ENCODE peak calls at places on chromosomes 2 and 18, in eight cellular contexts. T is Panc1, I is fibroblast of lung, Q is LNCaP clone FGC, X is omental fat pad, J is neural progenitor cell, G is HFFc6, O is prostate gland. N is an unnamed sample.

GRCh38 chr2:64858541-64859031 is 130.6 kb upstream of the SLC1A4 start:
- DNase-seq in T (no peak), I (no peak), Q (no peak), X (no peak), J (no peak), G (no peak), O (no peak), N (no peak)

GRCh38 chr2:25168256-25169072 is at the start of gene POMC:
- DNase-seq in T (no peak), I (peak; percentile 25), Q (no peak), X (no peak), J (peak; percentile 73), G (no peak), O (no peak), N (peak; percentile 37)

GRCh38 chr2:214322662-214323061 is 88.2 kb upstream of the VWC2L start:
- DNase-seq in T (no peak), I (no peak), Q (no peak), X (no peak), J (no peak), G (peak; percentile 7), O (no peak), N (no peak)

GRCh38 chr2:16105178-16105663 is 164.9 kb downstream of the MYCN start:
- DNase-seq in T (no peak), I (no peak), Q (no peak), X (no peak), J (peak; percentile 66), G (no peak), O (no peak), N (no peak)

GRCh38 chr2:26269571-26270170 is 24.9 kb downstream of the HADHB start:
- DNase-seq in T (no peak), I (peak; percentile 15), Q (no peak), X (no peak), J (no peak), G (no peak), O (no peak), N (no peak)

GRCh38 chr2:61277756-61278155 is 115.8 kb downstream of the C2orf74 start:
- DNase-seq in T (no peak), I (no peak), Q (no peak), X (no peak), J (no peak), G (no peak), O (no peak), N (no peak)

GRCh38 chr18:396251-396555 is 104.3 kb downstream of the COLEC12 start:
- DNase-seq in T (no peak), I (no peak), Q (no peak), X (no peak), J (no peak), G (peak; percentile 3), O (no peak), N (no peak)

GRCh38 chr2:180907731-180908130 is 72.7 kb upstream of the UBE2E3 start:
- DNase-seq in T (no peak), I (peak; percentile 50), Q (no peak), X (no peak), J (no peak), G (peak; percentile 67), O (no peak), N (no peak)

GRCh38 chr18:61606068-61606660 is 272.9 kb downstream of the CDH20 start:
- DNase-seq in T (no peak), I (peak; percentile 47), Q (no peak), X (no peak), J (peak; percentile 94), G (peak; percentile 51), O (no peak), N (no peak)

GRCh38 chr18:5895300-5895885 is at the start of gene TMEM200C:
- DNase-seq in T (no peak), I (peak; percentile 34), Q (no peak), X (no peak), J (peak; percentile 90), G (no peak), O (no peak), N (no peak)

GRCh38 chr18:32896781-32897547 is 124.1 kb upstream of the KLHL14 start:
- DNase-seq in T (no peak), I (peak; percentile 25), Q (no peak), X (no peak), J (no peak), G (no peak), O (no peak), N (no peak)

GRCh38 chr18:32889620-32890593 is 117.1 kb upstream of the KLHL14 start:
- DNase-seq in T (no peak), I (no peak), Q (no peak), X (no peak), J (peak; percentile 66), G (no peak), O (no peak), N (no peak)

GRCh38 chr18:32891797-32892196 is 119.0 kb upstream of the KLHL14 start:
- DNase-seq in T (no peak), I (peak; percentile 6), Q (no peak), X (no peak), J (no peak), G (no peak), O (no peak), N (no peak)

GRCh38 chr18:32891130-32891529 is 118.3 kb upstream of the KLHL14 start:
- DNase-seq in T (no peak), I (no peak), Q (no peak), X (no peak), J (no peak), G (no peak), O (no peak), N (no peak)

GRCh38 chr18:32893915-32894314 is 121.1 kb upstream of the KLHL14 start:
- DNase-seq in T (no peak), I (no peak), Q (no peak), X (no peak), J (no peak), G (no peak), O (no peak), N (no peak)
- TF ChIP-seq CTCF in T (peak; percentile 27), I (no peak), Q (peak; percentile 47), X (no peak), J (peak; percentile 39), G (no peak), O (no peak), N (no peak)

DNA sequence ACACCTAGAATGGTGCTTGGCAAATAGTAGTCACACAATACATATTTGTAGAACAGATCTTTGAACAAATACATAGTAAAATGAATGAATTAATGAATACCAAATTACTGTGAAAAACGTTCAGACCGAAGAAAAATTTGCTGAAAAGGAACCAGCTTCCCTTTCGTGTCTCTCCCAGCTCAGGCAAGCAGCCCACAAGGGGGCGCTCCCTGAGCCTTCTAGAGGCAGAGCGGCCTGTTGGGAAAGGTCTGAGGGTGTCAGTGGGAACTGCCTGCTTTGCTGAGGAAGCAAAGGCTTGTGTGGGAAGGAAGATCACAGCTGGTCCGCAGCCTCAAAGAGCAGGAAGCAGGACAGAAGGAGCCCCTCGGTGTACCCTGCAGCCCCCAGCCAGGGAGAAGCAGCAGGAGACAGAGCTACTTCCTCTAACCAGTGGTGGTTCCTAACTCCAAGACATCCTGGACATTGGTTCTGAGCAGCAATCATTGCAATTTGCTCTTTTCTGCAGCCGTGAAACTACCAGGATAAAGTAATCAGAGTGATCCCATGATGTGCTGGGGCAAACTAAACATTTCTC is 231.1 kb downstream of the ANKRD30B start:
- DNase-seq in T (no peak), I (peak; percentile 58), Q (no peak), X (no peak), J (no peak), G (no peak), O (no peak), N (peak; percentile 44)
- TF ChIP-seq CTCF in T (peak; percentile 75), I (peak; percentile 49), Q (peak; percentile 81), X (no peak), J (no peak), G (peak; percentile 47), O (no peak), N (peak; percentile 49)

GRCh38 chr2:237355726-237356125 is 58.2 kb downstream of the COL6A3 start:
- DNase-seq in T (no peak), I (no peak), Q (no peak), X (no peak), J (no peak), G (no peak), O (no peak), N (no peak)

GRCh38 chr2:237361194-237361986 is 52.6 kb downstream of the COL6A3 start:
- DNase-seq in T (no peak), I (peak; percentile 80), Q (no peak), X (no peak), J (no peak), G (no peak), O (no peak), N (no peak)

GRCh38 chr2:237359894-237360780 is 53.8 kb downstream of the COL6A3 start:
- DNase-seq in T (no peak), I (no peak), Q (no peak), X (no peak), J (peak; percentile 11), G (no peak), O (no peak), N (no peak)

GRCh38 chr2:237354930-237355329 is 59.0 kb downstream of the COL6A3 start:
- DNase-seq in T (no peak), I (peak; percentile 62), Q (no peak), X (no peak), J (no peak), G (peak; percentile 68), O (no peak), N (no peak)

DNA sequence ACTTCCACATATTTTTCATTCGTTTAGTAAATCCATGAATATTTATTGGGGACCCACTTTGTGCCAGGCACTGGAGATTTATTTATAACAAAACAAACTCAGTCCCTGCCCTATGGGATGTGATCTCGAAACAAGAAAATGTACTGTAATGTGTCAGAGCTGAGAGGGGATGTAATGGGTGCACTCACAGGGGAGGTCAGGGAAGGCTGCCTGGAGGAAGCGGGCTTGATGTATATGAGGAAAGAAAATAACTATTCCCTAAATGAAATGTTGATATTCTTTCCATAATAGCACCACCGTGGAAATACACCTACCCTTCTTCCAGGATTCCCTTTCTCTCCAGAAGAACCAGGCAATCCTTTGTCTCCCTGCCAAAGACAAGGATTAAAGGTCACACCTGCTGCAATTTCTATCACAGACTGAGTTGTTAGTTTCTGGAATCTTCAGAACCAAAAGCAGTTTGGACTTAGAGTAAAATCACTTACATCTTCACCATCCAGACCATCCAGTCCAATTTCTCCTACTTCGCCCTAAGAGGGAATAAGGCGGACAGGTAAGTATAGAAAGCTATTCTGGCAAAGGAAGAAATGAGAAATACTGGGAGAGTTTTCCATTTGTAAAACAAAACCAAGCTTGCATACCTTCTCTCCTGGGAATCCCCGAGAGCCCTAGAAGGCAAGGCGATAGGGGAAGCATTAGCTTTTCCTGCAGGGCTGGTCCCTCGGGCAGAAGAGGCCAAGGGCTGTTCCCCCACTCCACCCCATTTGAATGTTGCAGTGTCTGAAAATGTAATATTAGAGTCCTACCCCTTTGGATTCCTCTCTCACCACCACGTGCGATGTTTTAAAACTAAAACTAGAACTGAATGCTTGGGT is 55.0 kb downstream of the COL6A3 start:
- DNase-seq in T (no peak), I (no peak), Q (no peak), X (no peak), J (no peak), G (no peak), O (no peak), N (no peak)
- TF ChIP-seq CTCF in T (no peak), I (no peak), Q (no peak), X (no peak), J (no peak), G (no peak), O (no peak), N (no peak)

DNA sequence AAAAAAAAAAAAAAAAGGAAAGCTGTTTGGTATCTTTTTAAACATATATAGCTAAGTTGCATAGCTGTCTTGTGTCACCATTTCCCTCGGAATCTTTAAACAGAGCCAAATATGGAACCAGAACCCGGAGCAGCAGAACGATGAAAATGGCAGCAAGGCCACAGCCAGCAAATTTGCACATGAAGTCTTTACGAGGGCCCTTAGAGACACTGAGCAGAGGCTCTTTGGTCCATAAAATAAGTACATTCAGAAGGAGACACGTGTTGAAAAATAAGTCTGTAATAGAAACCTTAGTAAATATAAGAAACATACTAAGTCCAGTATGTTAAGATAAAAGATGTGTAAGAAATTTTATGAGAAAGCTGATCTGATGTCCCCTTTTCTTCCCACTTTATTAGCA is 16.2 kb downstream of the CCBE1 start:
- DNase-seq in T (no peak), I (no peak), Q (no peak), X (no peak), J (no peak), G (no peak), O (no peak), N (no peak)
- TF ChIP-seq CTCF in T (no peak), I (no peak), Q (no peak), X (no peak), J (no peak), G (no peak), O (no peak), N (no peak)

N was measured in activated CD8-positive, alpha-beta T cell treated with anti-CD3 and anti-CD28 coated beads for 36 hours.